ENCODE peak calls at places on chromosomes 1 and 21, in six cellular contexts. Y is ovary, L is vagina, C is H1, B is uterus, H is heart left ventricle. I is an unnamed sample.

GRCh38 chr1:153293847-153294246 is 18.9 kb downstream of the PGLYRP3 start:
- DNase-seq in C (no peak), L (no peak), B (no peak), H (no peak), Y (no peak), I (no peak)

GRCh38 chr1:232110281-232111090 is 483.9 kb downstream of the DISC1 start:
- DNase-seq in B (no peak), H (no peak), Y (no peak), L (no peak), C (peak; percentile 80), I (no peak)

GRCh38 chr21:25373126-25374082 is 233.9 kb downstream of the MRPL39 start:
- DNase-seq in C (no peak), H (no peak), L (no peak), Y (no peak), B (no peak), I (no peak)

GRCh38 chr21:41024341-41025056 is 143.5 kb upstream of the BACE2 start:
- DNase-seq in L (no peak), B (no peak), C (no peak), H (no peak), Y (no peak), I (peak; percentile 31)

GRCh38 chr1:183505338-183506089 is 33.2 kb downstream of the SMG7 start:
- DNase-seq in L (no peak), B (no peak), C (no peak), H (no peak), Y (no peak), I (no peak)

GRCh38 chr1:233721003-233721595 is 107.2 kb downstream of the KCNK1 start:
- DNase-seq in B (no peak), C (no peak), L (no peak), H (no peak), Y (no peak), I (no peak)

GRCh38 chr1:3154081-3154795 is 85.2 kb downstream of the PRDM16 start:
- DNase-seq in C (no peak), Y (no peak), H (no peak), L (no peak), B (no peak), I (no peak)

GRCh38 chr21:16241021-16241420 is 511.2 kb downstream of the USP25 start:
- DNase-seq in C (no peak), L (no peak), Y (no peak), B (no peak), H (no peak), I (no peak)

GRCh38 chr1:244347942-244348341 is 103.8 kb downstream of the ADSS2 start:
- DNase-seq in Y (no peak), C (no peak), L (peak; percentile 40), B (no peak), H (no peak), I (no peak)

GRCh38 chr21:45329261-45330074 is 41.8 kb upstream of the POFUT2 start:
- DNase-seq in B (no peak), Y (peak; percentile 42), C (no peak), L (no peak), H (peak; percentile 26), I (peak; percentile 55)

GRCh38 chr1:156464825-156465452 is 35.6 kb downstream of the MEF2D start:
- DNase-seq in B (no peak), L (no peak), H (no peak), Y (no peak), C (no peak), I (peak; percentile 64)

GRCh38 chr1:1842360-1843146 is 48.3 kb downstream of the GNB1 start:
- DNase-seq in C (no peak), Y (no peak), L (no peak), B (no peak), H (no peak), I (peak; percentile 24)

GRCh38 chr1:167491586-167492408 is 26.5 kb downstream of the CD247 start:
- DNase-seq in B (no peak), Y (no peak), H (no peak), C (no peak), L (no peak), I (peak; percentile 59)

GRCh38 chr1:204628868-204629267 is 56.7 kb downstream of the LRRN2 start:
- DNase-seq in Y (no peak), B (no peak), C (no peak), H (no peak), L (no peak), I (no peak)

GRCh38 chr21:35179990-35180557 is 131.0 kb upstream of the RUNX1 start:
- DNase-seq in B (no peak), C (no peak), L (no peak), H (no peak), Y (no peak), I (no peak)

GRCh38 chr1:119960501-119960900 is 64.2 kb upstream of the ADAM30 start:
- DNase-seq in C (no peak), Y (no peak), L (no peak), H (no peak), B (no peak), I (no peak)

GRCh38 chr21:43315244-43316137 is 111.4 kb downstream of the SIK1 start:
- DNase-seq in Y (no peak), C (no peak), H (no peak), B (no peak), L (no peak), I (no peak)

GRCh38 chr1:193256019-193256418 is 69.6 kb upstream of the B3GALT2 start:
- DNase-seq in B (no peak), C (no peak), Y (no peak), H (no peak), L (no peak), I (no peak)
- TF ChIP-seq POLR2A in B (no peak), C (no peak), Y (no peak), H (no peak), L (no peak), I (no peak)

GRCh38 chr1:93619507-93620168 is 62.0 kb downstream of the BCAR3 start:
- DNase-seq in B (no peak), Y (no peak), C (no peak), H (no peak), L (no peak), I (no peak)
- H3K4me1 ChIP-seq in B (no peaks in the 10 kb centered on the region), Y (peaks cover 2% of the 10 kb centered on the region), C (peaks cover 25% of the 10 kb centered on the region), H (peaks cover 32% of the 10 kb centered on the region), L (peaks cover 41% of the 10 kb centered on the region), I (peaks cover 9% of the 10 kb centered on the region)

DNA sequence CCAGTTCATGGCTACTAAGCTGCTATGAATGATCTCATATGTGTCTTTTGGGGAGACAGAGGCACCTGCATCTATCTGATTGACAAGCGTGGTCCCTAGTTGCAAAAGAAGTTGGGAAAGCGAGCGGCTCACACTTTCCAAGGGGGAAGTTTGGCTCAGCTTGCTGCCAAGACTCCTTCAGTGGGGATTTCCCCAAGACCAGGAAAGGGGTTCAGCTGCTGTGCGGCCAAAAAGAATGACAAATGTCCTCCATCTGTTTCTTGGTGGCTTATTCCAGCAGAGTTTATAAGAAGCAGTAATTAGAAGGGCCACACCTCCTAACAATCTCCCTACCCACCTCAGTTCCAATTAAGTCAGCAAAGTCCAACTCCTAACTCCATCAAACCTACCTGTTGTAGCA is 128.5 kb upstream of the GALNT2 start:
- DNase-seq in L (no peak), Y (no peak), C (no peak), H (no peak), B (no peak), I (no peak)
- TF ChIP-seq POLR2A in L (no peak), Y (no peak), C (no peak), H (no peak), B (no peak), I (no peak)

GRCh38 chr1:205767248-205767647 is 8.0 kb downstream of the RAB29 start:
- DNase-seq in B (no peak), L (no peak), C (no peak), Y (no peak), H (no peak), I (peak; percentile 55)
- H3K4me1 ChIP-seq in B (no peaks in the 10 kb centered on the region), L (no peaks in the 10 kb centered on the region), C (no peaks in the 10 kb centered on the region), Y (peaks cover 6% of the 10 kb centered on the region), H (no peaks in the 10 kb centered on the region), I (peaks cover 29% of the 10 kb centered on the region)

GRCh38 chr1:189656628-189657027 is 821.0 kb downstream of the BRINP3 start:
- DNase-seq in H (no peak), B (no peak), L (no peak), C (no peak), Y (no peak), I (no peak)

GRCh38 chr1:189657715-189658114 is 819.9 kb downstream of the BRINP3 start:
- DNase-seq in C (no peak), L (no peak), H (no peak), B (no peak), Y (no peak), I (no peak)

GRCh38 chr1:189657131-189657530 is 820.5 kb downstream of the BRINP3 start:
- DNase-seq in C (no peak), H (no peak), Y (no peak), B (no peak), L (no peak), I (no peak)

GRCh38 chr1:189658381-189658780 is 819.3 kb downstream of the BRINP3 start:
- DNase-seq in Y (no peak), C (no peak), H (no peak), L (no peak), B (no peak), I (no peak)

GRCh38 chr1:189654906-189655305 is 822.8 kb downstream of the BRINP3 start:
- DNase-seq in C (no peak), Y (no peak), H (no peak), L (no peak), B (no peak), I (no peak)
- TF ChIP-seq POLR2A in C (no peak), Y (no peak), H (no peak), L (no peak), B (no peak), I (no peak)

GRCh38 chr1:66925558-66925910 is 744 bp downstream of the MIER1 start:
- DNase-seq in H (no peak), Y (no peak), L (no peak), B (no peak), C (no peak), I (no peak)

GRCh38 chr1:66924756-66925557 is at the start of the genes DNAI4 and MIER1:
- DNase-seq in L (peak; percentile 98), Y (peak; percentile 97), C (peak; percentile 94), H (peak; percentile 99), B (peak; percentile 97), I (peak; percentile 98)

GRCh38 chr1:66927528-66927927 is 2.7 kb downstream of the MIER1 start:
- DNase-seq in Y (no peak), L (no peak), C (no peak), H (no peak), B (no peak), I (no peak)

GRCh38 chr1:66929289-66929688 is 4.5 kb downstream of the MIER1 start:
- DNase-seq in L (no peak), H (no peak), Y (no peak), C (no peak), B (no peak), I (no peak)

DNA sequence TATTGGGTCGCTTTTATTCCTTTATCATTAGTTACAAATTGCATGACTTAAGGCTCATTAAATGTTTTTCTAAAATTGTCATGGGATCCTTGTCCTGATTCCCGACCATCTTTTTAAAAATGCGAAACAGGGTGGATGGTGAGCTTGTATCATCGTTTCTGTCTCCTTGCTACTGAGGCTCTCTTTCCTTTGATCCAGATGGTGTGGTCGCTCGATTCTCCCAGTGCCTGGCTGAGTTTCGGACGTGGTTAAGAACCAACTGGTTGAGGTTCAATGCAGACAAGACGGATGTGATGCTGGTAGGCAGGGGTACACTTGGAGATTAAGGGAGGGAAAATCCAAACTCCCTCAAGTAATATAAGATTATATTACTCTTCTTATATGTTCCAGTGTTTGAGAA is 1.2 kb downstream of the MIER1 start:
- DNase-seq in C (no peak), Y (no peak), B (no peak), H (no peak), L (no peak), I (no peak)
- H3K4me1 ChIP-seq in C (no peaks in the 10 kb centered on the region), Y (peaks cover 7% of the 10 kb centered on the region), B (no peaks in the 10 kb centered on the region), H (peaks cover 19% of the 10 kb centered on the region), L (peaks cover 29% of the 10 kb centered on the region), I (peaks cover 18% of the 10 kb centered on the region)

GRCh38 chr21:39186676-39187075 is 3.4 kb upstream of the PSMG1 start:
- DNase-seq in H (no peak), B (no peak), C (no peak), Y (no peak), L (no peak), I (no peak)
- TF ChIP-seq POLR2A in H (no peak), B (no peak), C (no peak), Y (no peak), L (no peak), I (no peak)

I was measured in thyroid gland.